ENCODE peak calls at places on chromosomes 13 and 19, in nine cellular contexts. F is HT-29; R is left ventricle myocardium superior; Y is breast epithelium; J is activated CD4-positive, CD25-positive, alpha-beta regulatory T cell; W is activated CD4-positive, alpha-beta T cell treated with anti-CD3 and anti-CD28 coated beads, Interleukin-2, amount 50 U/mL, for 48 hours; H is NCI-H187; E is uterus; G is HFFc6. M is an unnamed sample.

GRCh38 chr13:40986328-40986856 is 32.7 kb downstream of the ELF1 start:
- DNase-seq in J (no peak), Y (no peak), W (no peak), R (no peak), F (no peak), G (no peak), H (no peak), E (no peak), M (no peak)

GRCh38 chr13:103694033-103694432 is 627.8 kb upstream of the SLC10A2 start:
- DNase-seq in R (no peak), Y (no peak), J (no peak), H (no peak), F (no peak), G (no peak), W (no peak), E (no peak), M (no peak)

GRCh38 chr19:49936549-49936948 is 7.2 kb upstream of the NUP62 start:
- DNase-seq in Y (no peak), J (no peak), E (no peak), H (no peak), F (no peak), R (no peak), G (no peak), W (no peak), M (no peak)

GRCh38 chr19:40633207-40633606 is 32.0 kb downstream of the LTBP4 start:
- DNase-seq in R (no peak), J (no peak), H (no peak), G (peak; percentile 48), F (no peak), W (no peak), E (no peak), Y (no peak), M (no peak)

GRCh38 chr19:56837892-56838679 is 2.4 kb downstream of the PEG3 start:
- DNase-seq in E (peak; percentile 68), J (no peak), R (peak; percentile 80), H (no peak), G (no peak), F (no peak), Y (peak; percentile 66), W (no peak), M (no peak)

GRCh38 chr13:28246891-28247290 is 108.5 kb downstream of the PAN3 start:
- DNase-seq in G (no peak), F (no peak), Y (no peak), W (no peak), R (no peak), J (no peak), H (no peak), E (no peak), M (no peak)

GRCh38 chr13:105333416-105333815 is 1202.0 kb downstream of the EFNB2 start:
- DNase-seq in E (no peak), F (no peak), R (no peak), H (no peak), W (no peak), Y (no peak), G (no peak), J (no peak), M (no peak)

GRCh38 chr19:52170863-52171320 is 529 bp downstream of the ZNF836 start:
- DNase-seq in W (peak; percentile 7), Y (no peak), E (peak; percentile 41), H (no peak), F (no peak), J (no peak), G (no peak), R (peak; percentile 52), M (no peak)

GRCh38 chr19:33524024-33524664 is 2.6 kb upstream of the PEPD start:
- DNase-seq in J (no peak), G (no peak), H (no peak), F (no peak), W (no peak), R (no peak), Y (no peak), E (peak; percentile 25), M (no peak)

GRCh38 chr19:30854661-30855060 is 482.5 kb downstream of the ZNF536 start:
- DNase-seq in Y (no peak), E (no peak), H (no peak), J (no peak), F (no peak), R (no peak), W (no peak), G (no peak), M (no peak)

GRCh38 chr19:20162821-20163220 is 4.2 kb upstream of the ZNF486 start:
- DNase-seq in J (no peak), E (no peak), W (no peak), F (no peak), H (no peak), Y (no peak), G (no peak), R (no peak), M (no peak)

GRCh38 chr13:29868581-29868980 is 18.2 kb upstream of the UBL3 start:
- DNase-seq in J (no peak), G (no peak), E (no peak), R (no peak), Y (no peak), F (no peak), H (no peak), W (no peak), M (no peak)

GRCh38 chr13:100721885-100722512 is 47.4 kb upstream of the TMTC4 start:
- DNase-seq in H (peak; percentile 61), F (peak; percentile 77), Y (no peak), G (peak; percentile 32), R (no peak), E (no peak), W (peak; percentile 72), J (no peak), M (no peak)

GRCh38 chr19:17109962-17110598 is 34.5 kb downstream of the MYO9B start:
- DNase-seq in Y (no peak), R (peak; percentile 72), G (no peak), J (no peak), W (no peak), H (no peak), E (no peak), F (no peak), M (no peak)

GRCh38 chr13:32165791-32166190 is 134.2 kb downstream of the FRY start:
- DNase-seq in H (no peak), F (no peak), W (no peak), Y (no peak), G (no peak), E (no peak), R (peak; percentile 74), J (no peak), M (no peak)

M was measured in SW 1271.